ENCODE peak calls at places on chromosome 12, in eight cellular contexts. F is GM20000; U is activated CD4-positive, CD25-positive, alpha-beta regulatory T cell treated with anti-CD3 and anti-CD28 coated beads, Interleukin-2, amount 50 U/mL, for 72 hours; Y is NCI-H1436; S is omental fat pad; B is heart left ventricle; Z is LoVo; J is activated T-cell treated with anti-CD3 and anti-CD28 coated beads for 1 hour. Q is an unnamed sample.

GRCh38 chr12:21815306-21816062 is 41.0 kb upstream of the KCNJ8 start:
- DNase-seq in F (no peak), U (no peak), Y (no peak), S (no peak), B (no peak), Z (no peak), J (no peak), Q (no peak)

GRCh38 chr12:94875525-94875924 is 128.0 kb downstream of the NDUFA12 start:
- DNase-seq in F (peak), U (no peak), Y (peak), S (no peak), B (no peak), Z (peak), J (no peak), Q (peak)

GRCh38 chr12:123056053-123056452 is 75.6 kb downstream of the ARL6IP4 start:
- DNase-seq in F (no peak), U (no peak), Y (no peak), S (no peak), B (no peak), Z (no peak), J (no peak), Q (no peak)

GRCh38 chr12:102513739-102514138 is 33.4 kb upstream of the IGF1 start:
- DNase-seq in F (no peak), U (no peak), Y (no peak), S (no peak), B (no peak), Z (no peak), J (no peak), Q (no peak)

GRCh38 chr12:38954119-38954746 is 48.8 kb upstream of the CPNE8 start:
- DNase-seq in F (no peak), U (no peak), Y (no peak), S (no peak), B (no peak), Z (no peak), J (no peak), Q (no peak)

GRCh38 chr12:57157588-57158173 is 10.3 kb upstream of the LRP1-AS start:
- DNase-seq in F (no peak), U (no peak), Y (no peak), S (no peak), B (no peak), Z (no peak), J (no peak), Q (no peak)

GRCh38 chr12:124277394-124278222 is 17.3 kb upstream of the RFLNA start:
- DNase-seq in F (no peak), U (no peak), Y (no peak), S (no peak), B (no peak), Z (no peak), J (no peak), Q (no peak)

GRCh38 chr12:24695657-24696329 is 253.1 kb downstream of the BCAT1 start:
- DNase-seq in F (no peak), U (no peak), Y (no peak), S (no peak), B (no peak), Z (no peak), J (no peak), Q (no peak)

GRCh38 chr12:64639466-64639865 is 29.2 kb downstream of the RASSF3 start:
- DNase-seq in F (no peak), U (no peak), Y (no peak), S (no peak), B (no peak), Z (peak), J (no peak), Q (no peak)

GRCh38 chr12:13186292-13186691 is 10.2 kb upstream of the EMP1 start:
- DNase-seq in F (no peak), U (no peak), Y (no peak), S (no peak), B (no peak), Z (no peak), J (no peak), Q (no peak)

GRCh38 chr12:115507951-115508722 is 769.4 kb downstream of the MED13L start:
- DNase-seq in F (no peak), U (no peak), Y (no peak), S (no peak), B (peak), Z (no peak), J (no peak), Q (no peak)

GRCh38 chr12:120234643-120235368 is 30.7 kb downstream of the PXN start:
- DNase-seq in F (no peak), U (no peak), Y (no peak), S (peak), B (peak), Z (peak), J (no peak), Q (no peak)

GRCh38 chr12:26555139-26555538 is 277.9 kb downstream of the ITPR2 start:
- DNase-seq in F (no peak), U (no peak), Y (no peak), S (no peak), B (no peak), Z (no peak), J (no peak), Q (no peak)

GRCh38 chr12:124636138-124636968 is 68.9 kb upstream of the NCOR2 start:
- DNase-seq in F (no peak), U (peak), Y (no peak), S (no peak), B (peak), Z (peak), J (peak), Q (no peak)

GRCh38 chr12:32455607-32456063 is 56.3 kb downstream of the FGD4 start:
- DNase-seq in F (peak), U (no peak), Y (peak), S (no peak), B (no peak), Z (peak), J (no peak), Q (peak)

GRCh38 chr12:103102225-103102744 is 144.8 kb downstream of the ASCL1 start:
- DNase-seq in F (peak), U (no peak), Y (no peak), S (no peak), B (no peak), Z (no peak), J (no peak), Q (no peak)

GRCh38 chr12:71281425-71281824 is 123.6 kb upstream of the TSPAN8 start:
- DNase-seq in F (no peak), U (no peak), Y (no peak), S (no peak), B (no peak), Z (no peak), J (no peak), Q (no peak)

GRCh38 chr12:73935817-73936216 is 601.8 kb upstream of the ATXN7L3B start:
- DNase-seq in F (no peak), U (no peak), Y (no peak), S (no peak), B (no peak), Z (no peak), J (no peak), Q (peak)

GRCh38 chr12:63966603-63966975 is 122.1 kb downstream of the SRGAP1 start:
- DNase-seq in F (no peak), U (no peak), Y (no peak), S (no peak), B (no peak), Z (no peak), J (no peak), Q (no peak)

GRCh38 chr12:119788783-119789182 is 88.3 kb downstream of the CIT start:
- DNase-seq in F (no peak), U (no peak), Y (no peak), S (no peak), B (no peak), Z (peak), J (no peak), Q (no peak)

GRCh38 chr12:116469344-116469743 is 89.8 kb upstream of the MAP1LC3B2 start:
- DNase-seq in F (no peak), U (no peak), Y (no peak), S (no peak), B (no peak), Z (no peak), J (no peak), Q (no peak)

GRCh38 chr12:28191018-28191595 is 851 bp downstream of the CCDC91 start:
- DNase-seq in F (no peak), U (peak), Y (no peak), S (no peak), B (peak), Z (peak), J (peak), Q (no peak)

GRCh38 chr12:106030210-106031175 is 108.3 kb downstream of the NUAK1 start:
- DNase-seq in F (no peak), U (no peak), Y (no peak), S (no peak), B (no peak), Z (peak), J (no peak), Q (no peak)

GRCh38 chr12:6235499-6235898 is 35.3 kb downstream of the CD9 start:
- DNase-seq in F (no peak), U (no peak), Y (no peak), S (no peak), B (no peak), Z (peak), J (no peak), Q (no peak)

GRCh38 chr12:131082795-131083194 is 129.1 kb downstream of the ADGRD1 start:
- DNase-seq in F (no peak), U (no peak), Y (no peak), S (no peak), B (no peak), Z (no peak), J (no peak), Q (no peak)

GRCh38 chr12:109277255-109277898 is 31.7 kb downstream of the FOXN4 start:
- DNase-seq in F (no peak), U (no peak), Y (no peak), S (no peak), B (no peak), Z (no peak), J (no peak), Q (no peak)

GRCh38 chr12:20443216-20443615 is 74.9 kb downstream of the PDE3A start:
- DNase-seq in F (no peak), U (no peak), Y (no peak), S (no peak), B (no peak), Z (no peak), J (no peak), Q (no peak)

GRCh38 chr12:11884661-11885060 is 186.1 kb upstream of the BCL2L14 start:
- DNase-seq in F (no peak), U (no peak), Y (no peak), S (no peak), B (no peak), Z (peak), J (no peak), Q (no peak)

GRCh38 chr12:124030510-124030909 is 57.5 kb downstream of the ZNF664 start:
- DNase-seq in F (no peak), U (no peak), Y (no peak), S (no peak), B (no peak), Z (no peak), J (no peak), Q (no peak)

GRCh38 chr12:69027411-69027811 is 94.4 kb upstream of the CPM start:
- DNase-seq in F (no peak), U (no peak), Y (no peak), S (no peak), B (no peak), Z (no peak), J (no peak), Q (no peak)

GRCh38 chr12:11771356-11771755 is 121.9 kb downstream of the ETV6 start:
- DNase-seq in F (no peak), U (no peak), Y (no peak), S (no peak), B (no peak), Z (no peak), J (no peak), Q (no peak)

Q was measured in NCI-H2081 treated with DMSO at 0.1 percent for 48 hours.